ENCODE peak calls at places on chromosome 15, in five cellular contexts. N, H, T, B and O are unnamed samples.

GRCh38 chr15:83977992-83978391 is 257.6 kb upstream of the GOLGA6L4 start:
- DNase-seq in N (no peak), H (no peak), T (no peak), B (no peak), O (no peak)

GRCh38 chr15:87167055-87167454 is 1087.4 kb downstream of the AGBL1 start:
- DNase-seq in N (no peak), H (no peak), T (no peak), B (no peak), O (no peak)

GRCh38 chr15:31091531-31091930 is 10.0 kb downstream of the TRPM1 start:
- DNase-seq in N (no peak), H (no peak), T (peak), B (no peak), O (peak)

GRCh38 chr15:43998607-43999006 is 171.8 kb downstream of the WDR76 start:
- DNase-seq in N (no peak), H (no peak), T (peak), B (no peak), O (peak)

GRCh38 chr15:57526076-57526475 is 65.6 kb upstream of the MYZAP start:
- DNase-seq in N (no peak), H (no peak), T (no peak), B (no peak), O (no peak)

GRCh38 chr15:29890761-29891457 is 68.6 kb upstream of the TJP1 start:
- DNase-seq in N (no peak), H (no peak), T (no peak), B (no peak), O (no peak)

GRCh38 chr15:91710072-91710471 is 143.4 kb upstream of the SLCO3A1 start:
- DNase-seq in N (no peak), H (no peak), T (peak), B (no peak), O (no peak)

GRCh38 chr15:42198516-42198915 is 9.6 kb downstream of the VPS39 start:
- DNase-seq in N (no peak), H (no peak), T (no peak), B (no peak), O (no peak)

GRCh38 chr15:93027413-93027812 is 61.6 kb downstream of the RGMA start:
- DNase-seq in N (no peak), H (no peak), T (no peak), B (no peak), O (peak)

GRCh38 chr15:85754993-85755392 is 39.7 kb downstream of the KLHL25 start:
- DNase-seq in N (no peak), H (no peak), T (no peak), B (no peak), O (peak)

GRCh38 chr15:88932875-88933330 is 19.7 kb upstream of the MFGE8 start:
- DNase-seq in N (no peak), H (no peak), T (no peak), B (no peak), O (no peak)

GRCh38 chr15:63000706-63001105 is 41.8 kb upstream of the TPM1 start:
- DNase-seq in N (no peak), H (no peak), T (no peak), B (no peak), O (no peak)

GRCh38 chr15:68833734-68834334 is 13.1 kb upstream of the ANP32A start:
- DNase-seq in N (peak), H (no peak), T (no peak), B (no peak), O (no peak)

GRCh38 chr15:71044006-71044405 is 71.3 kb upstream of the THSD4 start:
- DNase-seq in N (no peak), H (no peak), T (no peak), B (no peak), O (peak)